ENCODE peak calls at places on chromosomes 1 and 21, in nine cellular contexts. L, F, J, H, I, A, K, U and Y are unnamed samples.

GRCh38 chr1:18673976-18674375 is 43.3 kb downstream of the PAX7 start:
- DNase-seq in K (no peak), A (no peak), I (no peak), J (no peak), U (no peak), H (no peak), F (no peak), L (no peak), Y (no peak)

GRCh38 chr1:184482113-184482512 is 95.3 kb downstream of the C1orf21 start:
- DNase-seq in A (no peak), K (no peak), L (no peak), H (no peak), J (no peak), U (no peak), I (peak; percentile 74), F (no peak), Y (no peak)

GRCh38 chr1:145985502-145986439 is 10.6 kb downstream of the TXNIP start:
- DNase-seq in F (peak; percentile 60), H (no peak), U (no peak), L (peak; percentile 58), J (no peak), A (no peak), I (peak; percentile 74), K (no peak), Y (no peak)

GRCh38 chr1:32172621-32173245 is 6.7 kb upstream of the TXLNA start:
- DNase-seq in U (no peak), L (no peak), F (peak; percentile 49), H (no peak), I (no peak), J (no peak), A (no peak), K (no peak), Y (no peak)

GRCh38 chr1:45414746-45415145 is 74.5 kb upstream of the MUTYH start:
- DNase-seq in K (no peak), H (no peak), J (no peak), A (no peak), F (no peak), U (no peak), I (no peak), L (no peak), Y (no peak)

GRCh38 chr21:42681296-42682206 is 28.1 kb downstream of the PDE9A start:
- DNase-seq in I (no peak), K (no peak), J (no peak), U (peak; percentile 24), L (no peak), F (no peak), H (no peak), A (no peak), Y (peak; percentile 28)

GRCh38 chr1:116405241-116406135 is 32.4 kb downstream of the ATP1A1 start:
- DNase-seq in H (no peak), I (no peak), A (no peak), L (no peak), F (no peak), J (no peak), U (no peak), K (no peak), Y (no peak)

GRCh38 chr1:204826970-204827369 is 43.7 kb upstream of the NFASC start:
- DNase-seq in F (peak; percentile 39), K (no peak), A (no peak), L (peak; percentile 23), U (no peak), I (no peak), H (no peak), J (no peak), Y (peak; percentile 83)

GRCh38 chr1:61083799-61084385 is 1.5 kb downstream of the NFIA start:
- DNase-seq in A (no peak), U (no peak), J (no peak), I (no peak), K (no peak), L (no peak), H (no peak), F (no peak), Y (no peak)

GRCh38 chr1:5525597-5526384 is 466.4 kb downstream of the NPHP4 start:
- DNase-seq in J (no peak), F (no peak), U (no peak), A (no peak), I (no peak), H (no peak), K (no peak), L (no peak), Y (peak; percentile 12)

GRCh38 chr21:46437096-46437498 is 21.6 kb upstream of the DIP2A start:
- DNase-seq in U (no peak), K (no peak), F (no peak), H (no peak), J (no peak), A (no peak), L (no peak), I (peak; percentile 17), Y (no peak)

GRCh38 chr1:8090241-8090702 is 64.2 kb upstream of the ERRFI1 start:
- DNase-seq in I (no peak), K (no peak), U (no peak), H (no peak), A (no peak), F (peak; percentile 88), L (peak; percentile 91), J (no peak), Y (no peak)

GRCh38 chr1:169528214-169529067 is 42.7 kb upstream of the SLC19A2 start:
- DNase-seq in F (no peak), A (no peak), H (no peak), L (no peak), U (no peak), J (no peak), I (no peak), K (no peak), Y (no peak)

GRCh38 chr1:245177071-245177900 is 22.5 kb downstream of the KIF26B start:
- DNase-seq in A (no peak), H (no peak), U (no peak), F (peak; percentile 51), J (no peak), L (no peak), K (no peak), I (no peak), Y (no peak)